ENCODE peak calls at places on chromosome 15, in eight cellular contexts. One of them, this sample, is unnamed.

GRCh38 chr15:38201714-38202113 is 50.9 kb upstream of the SPRED1 start:
- DNase-seq in AG09319: no peak
- DNase-seq in HEK293T: no peak
- DNase-seq in fibroblast of pulmonary artery: peak; percentile 64
- DNase-seq in IMR-90: no peak
- DNase-seq in fibroblast of mammary gland: no peak
- DNase-seq in fibroblast of the conjunctiva: no peak
- DNase-seq in mesenchymal stem cell: no peak
- DNase-seq in this sample: no peak

GRCh38 chr15:33201376-33202189 is 7.1 kb upstream of the FMN1 start:
- DNase-seq in AG09319: no peak
- DNase-seq in HEK293T: peak; percentile 13
- DNase-seq in fibroblast of pulmonary artery: no peak
- DNase-seq in IMR-90: peak; percentile 20
- DNase-seq in fibroblast of mammary gland: peak; percentile 30
- DNase-seq in fibroblast of the conjunctiva: no peak
- DNase-seq in mesenchymal stem cell: peak; percentile 46
- DNase-seq in this sample: peak; percentile 91

GRCh38 chr15:95295905-95296618 is 1034.4 kb upstream of the NR2F2 start:
- DNase-seq in AG09319: no peak
- DNase-seq in HEK293T: no peak
- DNase-seq in fibroblast of pulmonary artery: no peak
- DNase-seq in IMR-90: no peak
- DNase-seq in fibroblast of mammary gland: no peak
- DNase-seq in fibroblast of the conjunctiva: no peak
- DNase-seq in mesenchymal stem cell: no peak
- DNase-seq in this sample: no peak

GRCh38 chr15:50893976-50894375 is 14.5 kb upstream of the AP4E1 start:
- DNase-seq in AG09319: no peak
- DNase-seq in HEK293T: no peak
- DNase-seq in fibroblast of pulmonary artery: no peak
- DNase-seq in IMR-90: no peak
- DNase-seq in fibroblast of mammary gland: no peak
- DNase-seq in fibroblast of the conjunctiva: no peak
- DNase-seq in mesenchymal stem cell: no peak
- DNase-seq in this sample: no peak

GRCh38 chr15:90762109-90762508 is 45.0 kb downstream of the BLM start:
- DNase-seq in AG09319: peak; percentile 31
- DNase-seq in HEK293T: no peak
- DNase-seq in fibroblast of pulmonary artery: peak; percentile 44
- DNase-seq in IMR-90: peak; percentile 68
- DNase-seq in fibroblast of mammary gland: peak; percentile 90
- DNase-seq in fibroblast of the conjunctiva: peak; percentile 45
- DNase-seq in mesenchymal stem cell: peak; percentile 76
- DNase-seq in this sample: no peak

GRCh38 chr15:50993598-50993997 is 85.1 kb downstream of the AP4E1 start:
- DNase-seq in AG09319: no peak
- DNase-seq in HEK293T: no peak
- DNase-seq in fibroblast of pulmonary artery: no peak
- DNase-seq in IMR-90: peak; percentile 47
- DNase-seq in fibroblast of mammary gland: peak; percentile 30
- DNase-seq in fibroblast of the conjunctiva: no peak
- DNase-seq in mesenchymal stem cell: no peak
- DNase-seq in this sample: peak; percentile 26

GRCh38 chr15:56428821-56429458 is 36.0 kb downstream of the MNS1 start:
- DNase-seq in AG09319: no peak
- DNase-seq in HEK293T: peak; percentile 7
- DNase-seq in fibroblast of pulmonary artery: peak; percentile 67
- DNase-seq in IMR-90: peak; percentile 39
- DNase-seq in fibroblast of mammary gland: peak; percentile 51
- DNase-seq in fibroblast of the conjunctiva: peak; percentile 8
- DNase-seq in mesenchymal stem cell: peak; percentile 32
- DNase-seq in this sample: peak; percentile 20

GRCh38 chr15:59801649-59802048 is 112.5 kb upstream of the BNIP2 start:
- DNase-seq in AG09319: no peak
- DNase-seq in HEK293T: no peak
- DNase-seq in fibroblast of pulmonary artery: no peak
- DNase-seq in IMR-90: no peak
- DNase-seq in fibroblast of mammary gland: no peak
- DNase-seq in fibroblast of the conjunctiva: no peak
- DNase-seq in mesenchymal stem cell: no peak
- DNase-seq in this sample: peak; percentile 47

GRCh38 chr15:67025719-67026118 is 39.7 kb upstream of the SMAD3 start:
- DNase-seq in AG09319: no peak
- DNase-seq in HEK293T: no peak
- DNase-seq in fibroblast of pulmonary artery: peak; percentile 87
- DNase-seq in IMR-90: peak; percentile 51
- DNase-seq in fibroblast of mammary gland: peak; percentile 78
- DNase-seq in fibroblast of the conjunctiva: peak; percentile 57
- DNase-seq in mesenchymal stem cell: peak; percentile 77
- DNase-seq in this sample: peak; percentile 29

GRCh38 chr15:100154338-100154737 is 187.4 kb downstream of the ADAMTS17 start:
- DNase-seq in AG09319: no peak
- DNase-seq in HEK293T: no peak
- DNase-seq in fibroblast of pulmonary artery: no peak
- DNase-seq in IMR-90: no peak
- DNase-seq in fibroblast of mammary gland: no peak
- DNase-seq in fibroblast of the conjunctiva: no peak
- DNase-seq in mesenchymal stem cell: no peak
- DNase-seq in this sample: no peak

GRCh38 chr15:22262613-22263020 is 182.3 kb downstream of the OR4M2 start:
- DNase-seq in AG09319: no peak
- DNase-seq in HEK293T: no peak
- DNase-seq in fibroblast of pulmonary artery: no peak
- DNase-seq in IMR-90: no peak
- DNase-seq in fibroblast of mammary gland: peak; percentile 13
- DNase-seq in fibroblast of the conjunctiva: no peak
- DNase-seq in mesenchymal stem cell: no peak
- DNase-seq in this sample: no peak

GRCh38 chr15:63015618-63016017 is 26.9 kb upstream of the TPM1 start:
- DNase-seq in AG09319: peak; percentile 31
- DNase-seq in HEK293T: no peak
- DNase-seq in fibroblast of pulmonary artery: peak; percentile 67
- DNase-seq in IMR-90: peak; percentile 80
- DNase-seq in fibroblast of mammary gland: peak; percentile 90
- DNase-seq in fibroblast of the conjunctiva: peak; percentile 50
- DNase-seq in mesenchymal stem cell: peak; percentile 76
- DNase-seq in this sample: peak; percentile 76

GRCh38 chr15:39896837-39897236 is 23.2 kb downstream of the GPR176 start:
- DNase-seq in AG09319: no peak
- DNase-seq in HEK293T: no peak
- DNase-seq in fibroblast of pulmonary artery: peak; percentile 73
- DNase-seq in IMR-90: peak; percentile 88
- DNase-seq in fibroblast of mammary gland: peak; percentile 56
- DNase-seq in fibroblast of the conjunctiva: no peak
- DNase-seq in mesenchymal stem cell: peak; percentile 90
- DNase-seq in this sample: no peak

GRCh38 chr15:72184165-72184811 is 13.3 kb downstream of the GRAMD2A start:
- DNase-seq in AG09319: no peak
- DNase-seq in HEK293T: no peak
- DNase-seq in fibroblast of pulmonary artery: no peak
- DNase-seq in IMR-90: no peak
- DNase-seq in fibroblast of mammary gland: no peak
- DNase-seq in fibroblast of the conjunctiva: no peak
- DNase-seq in mesenchymal stem cell: peak; percentile 42
- DNase-seq in this sample: no peak

GRCh38 chr15:91549581-91549980 is 303.9 kb upstream of the SLCO3A1 start:
- DNase-seq in AG09319: no peak
- DNase-seq in HEK293T: no peak
- DNase-seq in fibroblast of pulmonary artery: no peak
- DNase-seq in IMR-90: no peak
- DNase-seq in fibroblast of mammary gland: no peak
- DNase-seq in fibroblast of the conjunctiva: no peak
- DNase-seq in mesenchymal stem cell: no peak
- DNase-seq in this sample: no peak

GRCh38 chr15:33160054-33160453 is 34.5 kb downstream of the FMN1 start:
- DNase-seq in AG09319: no peak
- DNase-seq in HEK293T: no peak
- DNase-seq in fibroblast of pulmonary artery: no peak
- DNase-seq in IMR-90: no peak
- DNase-seq in fibroblast of mammary gland: no peak
- DNase-seq in fibroblast of the conjunctiva: no peak
- DNase-seq in mesenchymal stem cell: no peak
- DNase-seq in this sample: no peak

This sample was measured in mammary epithelial cell.